ENCODE peak calls at places on chromosomes 5 and 9, in six cellular contexts. P, B, E, M, C and Q are unnamed samples.

GRCh38 chr9:125659954-125660353 is 47.1 kb downstream of the MAPKAP1 start:
- DNase-seq in P (no peak), B (no peak), E (peak; percentile 70), M (no peak), C (no peak), Q (peak; percentile 91)

GRCh38 chr5:126093041-126093440 is 330.2 kb upstream of the GRAMD2B start:
- DNase-seq in P (no peak), B (no peak), E (no peak), M (no peak), C (no peak), Q (no peak)

GRCh38 chr5:113140837-113141661 is 164.5 kb downstream of the DCP2 start:
- DNase-seq in P (peak; percentile 54), B (no peak), E (peak; percentile 77), M (no peak), C (no peak), Q (peak; percentile 74)

GRCh38 chr9:94719878-94720277 is 6.6 kb upstream of the AOPEP start:
- DNase-seq in P (no peak), B (no peak), E (no peak), M (no peak), C (no peak), Q (no peak)

GRCh38 chr5:8984386-8984785 is 561.5 kb downstream of the SEMA5A start:
- DNase-seq in P (no peak), B (no peak), E (no peak), M (no peak), C (no peak), Q (no peak)

GRCh38 chr5:95081500-95082355 is 203.2 kb downstream of the MCTP1 start:
- DNase-seq in P (no peak), B (peak; percentile 94), E (peak; percentile 86), M (peak; percentile 1), C (no peak), Q (peak; percentile 68)

GRCh38 chr9:14027114-14027812 is 286.7 kb downstream of the NFIB start:
- DNase-seq in P (no peak), B (no peak), E (no peak), M (no peak), C (no peak), Q (no peak)

GRCh38 chr9:19992556-19992955 is 203.7 kb upstream of the SLC24A2 start:
- DNase-seq in P (no peak), B (peak; percentile 11), E (peak; percentile 76), M (no peak), C (no peak), Q (peak; percentile 80)

GRCh38 chr9:129331772-129332512 is 153.9 kb upstream of the IER5L start:
- DNase-seq in P (no peak), B (no peak), E (no peak), M (no peak), C (no peak), Q (no peak)

GRCh38 chr9:18473551-18474279 is at the start of gene ADAMTSL1:
- DNase-seq in P (no peak), B (peak; percentile 66), E (peak; percentile 72), M (no peak), C (peak; percentile 79), Q (peak; percentile 77)

GRCh38 chr5:45604092-45604491 is 92.1 kb downstream of the HCN1 start:
- DNase-seq in P (no peak), B (no peak), E (no peak), M (no peak), C (no peak), Q (no peak)

GRCh38 chr9:127566351-127567001 is 45.6 kb upstream of the STXBP1 start:
- DNase-seq in P (no peak), B (no peak), E (no peak), M (no peak), C (no peak), Q (no peak)

GRCh38 chr9:134357631-134358025 is 31.4 kb downstream of the RXRA start:
- DNase-seq in P (no peak), B (no peak), E (no peak), M (no peak), C (no peak), Q (no peak)

GRCh38 chr5:150780180-150780692 is 1.7 kb downstream of the SMIM3 start:
- DNase-seq in P (no peak), B (peak; percentile 67), E (no peak), M (no peak), C (no peak), Q (peak; percentile 80)

GRCh38 chr9:35664531-35665470 is at the start of gene ARHGEF39:
- DNase-seq in P (peak; percentile 63), B (peak; percentile 82), E (no peak), M (peak; percentile 66), C (peak; percentile 95), Q (peak; percentile 85)

GRCh38 chr5:147675168-147675567 is 107.4 kb downstream of the JAKMIP2 start:
- DNase-seq in P (no peak), B (no peak), E (no peak), M (no peak), C (no peak), Q (no peak)

GRCh38 chr5:115801152-115801551 is 15.3 kb downstream of the CDO1 start:
- DNase-seq in P (no peak), B (no peak), E (no peak), M (no peak), C (no peak), Q (no peak)